ENCODE peak calls at places on chromosomes 2 and 18, in six cellular contexts. B is brain microvascular endothelial cell, T is SK-N-MC, A is left ventricle myocardium inferior, Y is H9, N is body of pancreas. P is an unnamed sample.

GRCh38 chr18:58580623-58581022 is 48.3 kb downstream of the ALPK2 start:
- DNase-seq in A (no peak), B (no peak), T (no peak), Y (peak; percentile 55), N (no peak), P (no peak)

GRCh38 chr2:100641115-100641415 is 78.3 kb downstream of the PDCL3 start:
- DNase-seq in Y (no peak), N (no peak), A (no peak), B (no peak), T (no peak), P (no peak)

GRCh38 chr2:48541696-48542389 is 11.9 kb downstream of the STON1 start:
- DNase-seq in A (no peak), N (no peak), Y (no peak), T (no peak), B (no peak), P (no peak)

GRCh38 chr18:76822510-76823165 is at the start of gene ZNF236:
- DNase-seq in B (no peak), T (no peak), Y (peak; percentile 57), N (peak; percentile 78), A (peak; percentile 79), P (peak; percentile 93)

GRCh38 chr2:42493885-42494433 is at the start of gene KCNG3:
- DNase-seq in B (no peak), A (peak; percentile 43), N (peak; percentile 62), T (no peak), Y (peak; percentile 79), P (peak; percentile 89)

GRCh38 chr18:22346342-22346967 is 71.3 kb downstream of the CTAGE1 start:
- DNase-seq in T (no peak), N (peak; percentile 55), Y (no peak), B (peak; percentile 78), A (peak; percentile 63), P (peak; percentile 59)

GRCh38 chr2:31258351-31258750 is 24.4 kb downstream of the EHD3 start:
- DNase-seq in N (no peak), B (no peak), T (no peak), Y (no peak), A (no peak), P (no peak)

GRCh38 chr18:834086-834720 is 22.2 kb upstream of the YES1 start:
- DNase-seq in T (no peak), N (no peak), Y (no peak), B (no peak), A (no peak), P (no peak)

GRCh38 chr2:240387669-240388358 is 47.6 kb upstream of the GPC1 start:
- DNase-seq in Y (no peak), B (peak; percentile 98), T (no peak), A (peak; percentile 55), N (peak; percentile 26), P (peak; percentile 69)

GRCh38 chr2:163735692-163736432 is at the start of gene FIGN:
- DNase-seq in B (peak; percentile 86), A (peak; percentile 81), T (no peak), N (peak; percentile 80), Y (peak; percentile 82), P (peak; percentile 86)

GRCh38 chr2:33292981-33293586 is 183.4 kb upstream of the RASGRP3 start:
- DNase-seq in N (peak; percentile 25), T (no peak), A (no peak), B (no peak), Y (no peak), P (no peak)

GRCh38 chr2:200319587-200320337 is 13.3 kb downstream of the SPATS2L start:
- DNase-seq in Y (no peak), T (no peak), N (no peak), B (no peak), A (no peak), P (peak; percentile 35)

GRCh38 chr18:62863629-62864028 is 148.3 kb downstream of the PHLPP1 start:
- DNase-seq in B (peak; percentile 89), Y (no peak), A (no peak), T (no peak), N (no peak), P (no peak)

GRCh38 chr2:170973225-170973491 is 44.1 kb downstream of the GORASP2 start:
- DNase-seq in N (no peak), B (no peak), A (no peak), T (no peak), Y (no peak), P (no peak)
- H3K27ac ChIP-seq in N (peak overlapping the region; percentile 0), B (no peak overlapping the region), A (no peak overlapping the region), T (no peak overlapping the region), Y (no peak overlapping the region), P (peak overlapping the region; percentile 11)

DNA sequence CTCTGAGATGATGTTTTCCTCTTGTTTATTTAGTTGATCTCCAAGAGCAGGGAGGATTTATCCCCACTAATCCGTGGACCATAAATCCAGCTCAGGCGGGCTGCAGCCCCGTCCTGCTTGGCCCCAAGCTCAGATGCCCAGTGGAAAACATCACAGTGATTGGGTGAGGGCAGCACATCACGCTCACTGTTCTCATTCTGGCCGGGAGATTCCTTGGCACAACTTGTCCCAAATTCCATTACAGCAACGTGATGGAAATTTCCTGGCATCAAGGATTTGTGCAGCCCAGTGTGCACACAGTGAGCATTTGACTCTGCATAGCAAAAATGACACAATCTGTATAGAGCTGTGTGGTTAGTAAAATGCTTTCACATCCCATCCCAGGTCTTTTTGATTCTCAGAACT is 96.8 kb downstream of the VAPA start:
- DNase-seq in B (peak; percentile 45), Y (no peak), N (peak; percentile 59), A (peak; percentile 64), T (no peak), P (peak; percentile 87)
- H3K27ac ChIP-seq in B (no peak overlapping the region), Y (no peak overlapping the region), N (peak overlapping the region; percentile 70), A (peak overlapping the region; percentile 87), T (no peak overlapping the region), P (peak overlapping the region; percentile 85)

DNA sequence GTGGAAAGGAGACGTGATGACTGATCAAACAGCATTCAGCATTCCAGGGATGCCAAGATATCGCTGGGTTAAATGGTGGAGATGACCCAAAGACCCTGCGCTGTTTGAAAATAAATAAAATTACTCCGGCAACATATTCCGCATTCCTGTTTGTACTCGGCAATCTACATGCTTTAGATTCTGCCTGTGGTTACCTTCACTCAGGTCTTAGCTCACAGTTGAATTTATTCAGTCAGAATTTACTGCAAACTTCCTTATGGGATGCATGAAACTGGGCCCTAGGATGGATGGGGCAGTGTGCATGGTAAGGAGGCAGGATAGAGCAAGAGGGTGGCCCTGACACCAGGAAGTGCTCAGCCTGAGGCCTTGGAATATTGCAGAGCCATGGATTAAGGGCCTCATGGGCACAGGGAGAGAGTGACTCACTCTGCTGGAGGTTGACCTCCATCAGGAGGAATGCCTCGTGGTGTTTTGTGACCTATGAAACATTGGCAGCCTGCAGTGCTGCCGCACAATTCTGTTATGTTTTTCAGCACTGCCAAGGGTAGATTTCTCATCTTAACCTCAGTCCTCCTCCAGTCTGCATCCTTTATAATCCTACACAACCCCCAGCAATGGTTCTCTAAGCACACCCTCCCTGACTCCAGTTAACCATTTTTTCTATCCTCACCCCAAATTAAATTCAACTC is 321.4 kb downstream of the IRS1 start:
- DNase-seq in B (peak; percentile 92), T (no peak), N (peak; percentile 16), A (no peak), Y (peak; percentile 31), P (peak; percentile 85)
- H3K27ac ChIP-seq in B (peak overlapping the region; percentile 68), T (no peak overlapping the region), N (no peak overlapping the region), A (peak overlapping the region; percentile 47), Y (no peak overlapping the region), P (peak overlapping the region; percentile 91)

GRCh38 chr2:28356095-28356911 is 36.4 kb upstream of the FOSL2 start:
- DNase-seq in N (peak; percentile 64), A (peak; percentile 96), T (no peak), B (peak; percentile 79), Y (no peak), P (peak; percentile 87)
- H3K27ac ChIP-seq in N (peak overlapping the region; percentile 27), A (peak overlapping the region; percentile 96), T (no peak overlapping the region), B (peak overlapping the region; percentile 9), Y (no peak overlapping the region), P (peak overlapping the region; percentile 99)

GRCh38 chr2:218756599-218757377 is 25.2 kb upstream of the CYP27A1 start:
- DNase-seq in T (no peak), A (no peak), B (no peak), N (no peak), Y (no peak), P (no peak)
- H3K27ac ChIP-seq in T (no peak overlapping the region), A (no peak overlapping the region), B (no peak overlapping the region), N (no peak overlapping the region), Y (no peak overlapping the region), P (no peak overlapping the region)

GRCh38 chr2:237671466-237672173 is 44.2 kb downstream of the LRRFIP1 start:
- DNase-seq in T (no peak), Y (no peak), B (no peak), N (no peak), A (no peak), P (no peak)
- H3K27ac ChIP-seq in T (no peak overlapping the region), Y (no peak overlapping the region), B (no peak overlapping the region), N (no peak overlapping the region), A (peak overlapping the region; percentile 85), P (no peak overlapping the region)

P was measured in hepatocyte.